ENCODE peak calls at places on chromosomes 11 and 22, in five cellular contexts. A, Y, Z, F and W are unnamed samples.
A peak's percentile ranks its signal among the peaks of the same experiment; 100 is the strongest.

GRCh38 chr11:116694815-116695590 is 77.8 kb downstream of the BUD13 start:
- DNase-seq in Y (no peak), Z (no peak), F (no peak), A (no peak), W (no peak)

GRCh38 chr11:77518471-77518870 is 44.6 kb upstream of the PAK1 start:
- DNase-seq in Z (no peak), A (no peak), Y (no peak), F (no peak), W (no peak)

GRCh38 chr11:95154514-95154913 is 64.9 kb downstream of the ENDOD1 start:
- DNase-seq in Z (no peak), F (peak; percentile 80), Y (no peak), A (no peak), W (peak; percentile 40)

GRCh38 chr22:42074153-42074750 is at the start of gene PHETA2:
- DNase-seq in Y (peak; percentile 66), Z (no peak), F (peak; percentile 80), A (peak; percentile 75), W (peak; percentile 59)

GRCh38 chr11:44271286-44271685 is 38.7 kb downstream of the ALX4 start:
- DNase-seq in Z (no peak), Y (no peak), F (no peak), A (no peak), W (no peak)

GRCh38 chr11:5624489-5625278 is at the start of gene TRIM34:
- DNase-seq in A (peak; percentile 53), Y (peak; percentile 39), F (peak; percentile 85), Z (no peak), W (peak; percentile 74)

GRCh38 chr22:39240841-39241631 is 3.7 kb downstream of the PDGFB start:
- DNase-seq in F (peak; percentile 58), Y (peak; percentile 74), Z (no peak), A (no peak), W (peak; percentile 80)

GRCh38 chr11:16346975-16347374 is 9.4 kb downstream of the SOX6 start:
- DNase-seq in Z (no peak), Y (no peak), F (no peak), A (no peak), W (no peak)

GRCh38 chr11:111064118-111064517 is 181.4 kb upstream of the POU2AF2 start:
- DNase-seq in A (no peak), F (peak; percentile 43), Z (peak; percentile 60), Y (no peak), W (no peak)

GRCh38 chr11:62841361-62842170 is 2.2 kb upstream of the WDR74 start:
- DNase-seq in Y (peak; percentile 86), A (peak; percentile 89), F (peak; percentile 98), Z (peak; percentile 100), W (peak; percentile 87)

GRCh38 chr22:48369789-48370507 is 1457.7 kb downstream of the BRD1 start:
- DNase-seq in F (peak; percentile 2), Y (no peak), Z (no peak), A (no peak), W (no peak)

GRCh38 chr11:112279901-112280267 is 19.2 kb upstream of the PLET1 start:
- DNase-seq in Y (peak; percentile 68), A (peak; percentile 68), Z (no peak), F (peak; percentile 69), W (peak; percentile 54)

GRCh38 chr11:558503-558902 is 2.0 kb downstream of the LMNTD2 start:
- DNase-seq in Z (no peak), F (no peak), Y (peak; percentile 22), A (no peak), W (no peak)

GRCh38 chr11:59283311-59283710 is 70.6 kb upstream of the MPEG1 start:
- DNase-seq in Y (no peak), F (no peak), A (no peak), Z (no peak), W (no peak)

GRCh38 chr11:134654161-134654915 is 242.3 kb upstream of the B3GAT1 start:
- DNase-seq in A (no peak), Z (no peak), Y (no peak), F (no peak), W (no peak)

DNA sequence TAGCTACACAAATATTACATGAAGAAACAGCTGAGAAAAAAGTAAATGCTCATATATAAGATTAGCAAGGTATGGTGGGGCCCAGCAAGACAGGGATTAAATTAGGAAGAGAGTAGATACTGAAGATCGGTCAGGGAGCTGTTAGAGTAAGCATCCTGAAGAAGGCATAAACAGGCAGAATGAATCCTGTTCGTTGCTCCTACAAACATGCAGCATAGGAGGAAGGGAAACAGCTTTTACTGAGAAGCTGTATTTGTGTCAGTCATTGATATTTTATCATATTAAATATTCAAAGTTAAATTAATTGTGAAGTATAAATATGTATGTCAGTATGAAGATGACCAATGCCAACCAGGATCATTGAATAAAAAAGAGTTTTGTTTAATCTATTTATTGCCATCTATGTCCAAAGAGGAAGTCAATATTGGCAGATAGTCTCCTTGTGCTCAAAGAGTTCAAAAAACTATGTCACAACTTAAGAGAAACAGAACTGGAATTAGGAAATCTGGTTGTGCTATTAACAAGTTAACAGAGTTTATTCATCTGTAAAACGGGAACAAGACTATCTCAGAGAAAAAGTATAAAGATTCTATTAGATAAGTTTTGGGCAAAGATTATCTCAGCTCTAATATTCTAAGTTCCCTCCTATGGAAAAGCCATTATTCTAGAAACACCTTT is 255.2 kb downstream of the GRM5 start:
- DNase-seq in A (no peak), Y (no peak), Z (no peak), F (no peak), W (no peak)
- H3K36me3 ChIP-seq in A (no peaks in the 10 kb centered on the region), Y (no peaks in the 10 kb centered on the region), Z (no peaks in the 10 kb centered on the region), F (no peaks in the 10 kb centered on the region), W (no peaks in the 10 kb centered on the region)

DNA sequence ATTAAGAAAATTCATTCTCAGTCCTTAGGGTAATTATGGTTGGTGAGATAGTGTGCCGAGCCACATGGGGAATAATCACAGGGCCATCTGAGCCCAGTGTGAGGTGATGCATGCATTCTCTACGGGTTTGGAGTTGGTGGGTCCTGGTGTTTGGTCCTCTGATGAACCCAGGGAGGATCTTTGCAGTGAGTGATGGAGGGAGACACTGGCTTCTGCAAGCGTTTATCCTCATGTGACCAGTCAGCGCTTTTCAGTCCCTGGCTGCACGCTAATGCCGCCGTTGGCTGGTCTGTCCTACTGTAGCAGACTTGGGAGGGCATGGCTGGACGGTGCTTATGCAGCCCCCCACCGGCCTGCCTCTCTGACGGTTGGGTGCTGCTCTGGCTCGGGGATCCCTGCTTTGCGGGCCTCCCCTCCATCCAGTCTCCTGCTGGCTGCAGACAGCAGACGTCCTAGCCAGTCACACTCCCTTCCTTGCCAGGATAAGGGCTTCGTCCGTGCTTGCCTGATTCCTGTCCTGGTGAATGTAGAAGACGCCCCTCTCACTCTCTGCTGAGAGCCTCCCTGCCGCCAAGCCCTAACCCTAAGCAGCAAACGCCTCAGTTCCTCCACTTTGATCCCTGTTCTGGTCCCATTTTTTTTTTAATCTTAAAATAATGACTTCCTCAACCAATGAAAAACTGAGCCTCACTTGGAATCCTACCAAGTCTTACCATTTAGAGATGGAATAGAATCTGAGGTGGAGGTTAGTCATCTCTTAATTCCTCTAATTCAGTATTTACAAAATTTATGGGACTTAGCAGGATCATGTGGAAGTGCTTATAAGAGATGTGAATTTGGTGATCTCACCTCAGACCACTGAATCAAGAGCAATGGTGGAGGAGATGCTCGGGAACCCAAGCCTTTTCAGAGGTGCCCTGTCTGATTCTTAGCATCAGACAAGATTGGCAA is 143.7 kb upstream of the SORL1-AS1 start:
- DNase-seq in Y (no peak), Z (peak; percentile 31), F (peak; percentile 47), A (no peak), W (no peak)
- H3K36me3 ChIP-seq in Y (no peaks in the 10 kb centered on the region), Z (no peaks in the 10 kb centered on the region), F (no peaks in the 10 kb centered on the region), A (no peaks in the 10 kb centered on the region), W (peaks cover 2% of the 10 kb centered on the region)

DNA sequence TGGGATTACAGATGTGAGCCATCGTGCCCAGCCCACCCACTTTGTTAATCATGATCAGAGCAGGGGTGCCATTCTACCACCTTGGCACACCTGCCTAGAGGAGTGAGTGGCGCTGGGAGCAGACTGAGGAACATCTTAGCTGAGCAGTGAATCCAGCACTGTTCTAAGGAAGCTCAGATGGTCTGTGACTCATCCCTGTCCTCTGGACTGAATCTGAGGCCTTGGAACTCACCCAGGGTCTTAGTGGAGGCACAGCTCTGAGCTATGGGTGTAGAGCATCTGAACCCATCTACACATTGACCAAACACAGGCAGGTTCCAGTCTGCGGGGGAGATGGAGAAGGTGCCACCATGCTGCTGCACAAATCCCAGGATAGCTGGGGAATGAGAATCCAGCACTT is 14.9 kb downstream of the PGAP2 start:
- DNase-seq in F (peak; percentile 94), Y (peak; percentile 19), Z (peak; percentile 27), A (no peak), W (no peak)
- H3K36me3 ChIP-seq in F (peaks cover 4% of the 10 kb centered on the region), Y (peaks cover 38% of the 10 kb centered on the region), Z (peaks cover 16% of the 10 kb centered on the region), A (no peaks in the 10 kb centered on the region), W (no peaks in the 10 kb centered on the region)

DNA sequence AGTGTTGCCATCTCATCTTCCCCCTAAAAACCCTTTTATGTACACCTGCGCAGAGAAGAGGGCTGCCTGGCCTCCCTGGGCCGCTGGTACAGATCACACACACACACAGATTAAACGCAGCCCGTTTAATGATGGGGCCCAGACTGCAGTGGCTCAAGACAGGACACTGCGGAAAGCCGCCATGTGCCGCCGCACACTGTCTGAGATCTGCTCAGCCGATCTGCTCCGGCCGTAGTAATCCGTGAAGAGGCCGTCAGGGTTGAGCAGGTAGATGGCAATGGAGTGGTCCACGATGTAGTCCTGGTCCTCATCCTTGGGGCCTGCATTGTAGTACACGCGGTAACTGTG is 2.0 kb downstream of the SCO2 start:
- DNase-seq in Z (no peak), A (no peak), Y (no peak), F (no peak), W (no peak)
- H3K36me3 ChIP-seq in Z (peaks cover 26% of the 10 kb centered on the region), A (no peaks in the 10 kb centered on the region), Y (peaks cover 54% of the 10 kb centered on the region), F (peaks cover 6% of the 10 kb centered on the region), W (peaks cover 12% of the 10 kb centered on the region)

GRCh38 chr22:38153821-38154562 is 27.6 kb downstream of the PLA2G6 start:
- DNase-seq in Y (no peak), A (peak; percentile 7), F (no peak), Z (no peak), W (peak; percentile 63)
- H3K36me3 ChIP-seq in Y (no peaks in the 10 kb centered on the region), A (no peaks in the 10 kb centered on the region), F (no peaks in the 10 kb centered on the region), Z (no peaks in the 10 kb centered on the region), W (no peaks in the 10 kb centered on the region)

GRCh38 chr11:9438611-9439010 is 22.2 kb upstream of the ZNF143 start:
- DNase-seq in A (no peak), F (no peak), Z (no peak), Y (no peak), W (no peak)
- H3K36me3 ChIP-seq in A (no peaks in the 10 kb centered on the region), F (peaks cover 88% of the 10 kb centered on the region), Z (peaks cover 10% of the 10 kb centered on the region), Y (peaks cover 98% of the 10 kb centered on the region), W (no peaks in the 10 kb centered on the region)

GRCh38 chr11:128774593-128774992 is 80.7 kb downstream of the FLI1 start:
- DNase-seq in Y (no peak), F (no peak), Z (no peak), A (no peak), W (no peak)

GRCh38 chr11:128775513-128775912 is 81.6 kb downstream of the FLI1 start:
- DNase-seq in Y (no peak), F (no peak), A (no peak), Z (no peak), W (no peak)

GRCh38 chr11:128777369-128778011 is 83.6 kb downstream of the FLI1 start:
- DNase-seq in Z (no peak), A (no peak), Y (no peak), F (no peak), W (no peak)

GRCh38 chr11:128776434-128777284 is 82.8 kb downstream of the FLI1 start:
- DNase-seq in Y (peak; percentile 67), F (peak; percentile 33), A (peak; percentile 57), Z (no peak), W (peak; percentile 53)

DNA sequence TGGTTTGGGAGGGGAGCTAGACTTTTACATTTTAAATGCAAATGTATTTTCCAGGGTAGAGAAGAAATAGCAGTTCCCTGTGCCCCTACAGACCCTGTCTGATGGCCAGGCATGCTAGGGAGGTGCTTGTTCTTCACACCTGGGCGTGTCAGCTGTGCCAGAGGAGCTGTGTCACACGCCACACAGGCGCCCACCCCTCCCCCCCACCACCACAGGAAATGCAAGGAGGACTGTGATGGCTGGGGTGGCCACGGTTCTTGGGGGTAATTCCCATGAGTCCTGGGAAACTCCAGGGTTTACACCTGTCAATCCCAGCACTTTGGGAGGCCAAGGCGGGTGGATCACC is 82.2 kb downstream of the FLI1 start:
- DNase-seq in Z (no peak), F (no peak), Y (no peak), A (no peak), W (no peak)
- H3K36me3 ChIP-seq in Z (peaks cover 8% of the 10 kb centered on the region), F (peaks cover 14% of the 10 kb centered on the region), Y (peaks cover 42% of the 10 kb centered on the region), A (no peaks in the 10 kb centered on the region), W (no peaks in the 10 kb centered on the region)